ENCODE peak calls at places on chromosomes 2 and 18, in six cellular contexts. D is cardiac muscle cell, G is neural progenitor cell, N is aorta, A is GM23248, W is heart right ventricle. C is an unnamed sample.
A peak's percentile ranks its signal among the peaks of the same experiment; 100 is the strongest.

GRCh38 chr2:221431477-221431876 is 140.6 kb downstream of the EPHA4 start:
- DNase-seq in D (no peak), G (no peak), N (no peak), A (no peak), W (no peak), C (no peak)

GRCh38 chr2:12719400-12720104 is 2.8 kb downstream of the TRIB2 start:
- DNase-seq in D (no peak), G (peak; percentile 7), N (no peak), A (peak; percentile 87), W (no peak), C (no peak)

GRCh38 chr2:113962692-113963480 is 73.0 kb downstream of the ACTR3 start:
- DNase-seq in D (no peak), G (no peak), N (no peak), A (peak; percentile 72), W (no peak), C (no peak)

GRCh38 chr18:49944681-49945080 is 131.3 kb upstream of the ACAA2 start:
- DNase-seq in D (no peak), G (no peak), N (no peak), A (peak; percentile 12), W (no peak), C (no peak)

GRCh38 chr2:130819226-130819914 is 17.3 kb upstream of the ARHGEF4 start:
- DNase-seq in D (no peak), G (peak; percentile 62), N (peak; percentile 71), A (no peak), W (no peak), C (no peak)

GRCh38 chr18:55504808-55505207 is 83.2 kb downstream of the TCF4 start:
- DNase-seq in D (no peak), G (no peak), N (no peak), A (no peak), W (no peak), C (no peak)

GRCh38 chr2:147441140-147441539 is 403.7 kb upstream of the ACVR2A start:
- DNase-seq in D (no peak), G (no peak), N (no peak), A (no peak), W (no peak), C (no peak)

GRCh38 chr2:144456680-144457079 is 63.2 kb downstream of the ZEB2 start:
- DNase-seq in D (peak; percentile 63), G (no peak), N (no peak), A (peak; percentile 99), W (peak; percentile 15), C (peak; percentile 32)

GRCh38 chr2:61235716-61236115 is 73.7 kb downstream of the C2orf74 start:
- DNase-seq in D (no peak), G (no peak), N (no peak), A (no peak), W (no peak), C (no peak)

GRCh38 chr18:24683965-24684364 is 223.5 kb downstream of the HRH4 start:
- DNase-seq in D (no peak), G (no peak), N (no peak), A (peak; percentile 23), W (no peak), C (no peak)

GRCh38 chr2:60347781-60348180 is 205.7 kb downstream of the BCL11A start:
- DNase-seq in D (no peak), G (no peak), N (no peak), A (no peak), W (no peak), C (no peak)

GRCh38 chr2:177501186-177501585 is 108.6 kb downstream of the AGPS start:
- DNase-seq in D (no peak), G (no peak), N (no peak), A (peak; percentile 10), W (no peak), C (no peak)

GRCh38 chr2:179569834-179570233 is 291.6 kb downstream of the ZNF385B start:
- DNase-seq in D (no peak), G (no peak), N (no peak), A (peak; percentile 78), W (no peak), C (peak; percentile 43)

GRCh38 chr18:36153771-36154170 is 24.1 kb downstream of the ELP2 start:
- DNase-seq in D (no peak), G (no peak), N (no peak), A (peak; percentile 7), W (no peak), C (no peak)

GRCh38 chr2:192534076-192534475 is 339.3 kb upstream of the TMEFF2 start:
- DNase-seq in D (no peak), G (no peak), N (no peak), A (no peak), W (no peak), C (no peak)

GRCh38 chr18:46264255-46264654 is 160.1 kb downstream of the HAUS1 start:
- DNase-seq in D (no peak), G (peak; percentile 43), N (no peak), A (peak; percentile 41), W (no peak), C (no peak)

GRCh38 chr2:212770240-212770639 is 231.6 kb upstream of the ERBB4 start:
- DNase-seq in D (no peak), G (no peak), N (no peak), A (peak; percentile 2), W (no peak), C (no peak)

GRCh38 chr2:7060602-7061435 is 143.6 kb downstream of the RNF144A start:
- DNase-seq in D (no peak), G (no peak), N (no peak), A (no peak), W (no peak), C (no peak)

GRCh38 chr2:206231669-206232286 is 42.7 kb upstream of the ZDBF2 start:
- DNase-seq in D (no peak), G (no peak), N (no peak), A (no peak), W (no peak), C (no peak)

GRCh38 chr2:224040753-224041152 is 1.7 kb upstream of the SERPINE2 start:
- DNase-seq in D (no peak), G (no peak), N (no peak), A (no peak), W (no peak), C (no peak)

GRCh38 chr18:68972176-68972575 is 174.3 kb downstream of the CCDC102B start:
- DNase-seq in D (no peak), G (no peak), N (no peak), A (no peak), W (no peak), C (no peak)

GRCh38 chr2:32986480-32986879 is 39.7 kb downstream of the LTBP1 start:
- DNase-seq in D (no peak), G (no peak), N (no peak), A (no peak), W (no peak), C (no peak)

GRCh38 chr2:97931851-97932211 is 63.9 kb downstream of the TMEM131 start:
- DNase-seq in D (no peak), G (no peak), N (no peak), A (no peak), W (no peak), C (no peak)
- H3K4me1 ChIP-seq in D (peaks cover 55% of the 10 kb centered on the region), G (peaks cover 18% of the 10 kb centered on the region), N (peaks cover 6% of the 10 kb centered on the region), A (peaks cover 28% of the 10 kb centered on the region), W (peaks cover 85% of the 10 kb centered on the region), C (peaks cover 7% of the 10 kb centered on the region)

DNA sequence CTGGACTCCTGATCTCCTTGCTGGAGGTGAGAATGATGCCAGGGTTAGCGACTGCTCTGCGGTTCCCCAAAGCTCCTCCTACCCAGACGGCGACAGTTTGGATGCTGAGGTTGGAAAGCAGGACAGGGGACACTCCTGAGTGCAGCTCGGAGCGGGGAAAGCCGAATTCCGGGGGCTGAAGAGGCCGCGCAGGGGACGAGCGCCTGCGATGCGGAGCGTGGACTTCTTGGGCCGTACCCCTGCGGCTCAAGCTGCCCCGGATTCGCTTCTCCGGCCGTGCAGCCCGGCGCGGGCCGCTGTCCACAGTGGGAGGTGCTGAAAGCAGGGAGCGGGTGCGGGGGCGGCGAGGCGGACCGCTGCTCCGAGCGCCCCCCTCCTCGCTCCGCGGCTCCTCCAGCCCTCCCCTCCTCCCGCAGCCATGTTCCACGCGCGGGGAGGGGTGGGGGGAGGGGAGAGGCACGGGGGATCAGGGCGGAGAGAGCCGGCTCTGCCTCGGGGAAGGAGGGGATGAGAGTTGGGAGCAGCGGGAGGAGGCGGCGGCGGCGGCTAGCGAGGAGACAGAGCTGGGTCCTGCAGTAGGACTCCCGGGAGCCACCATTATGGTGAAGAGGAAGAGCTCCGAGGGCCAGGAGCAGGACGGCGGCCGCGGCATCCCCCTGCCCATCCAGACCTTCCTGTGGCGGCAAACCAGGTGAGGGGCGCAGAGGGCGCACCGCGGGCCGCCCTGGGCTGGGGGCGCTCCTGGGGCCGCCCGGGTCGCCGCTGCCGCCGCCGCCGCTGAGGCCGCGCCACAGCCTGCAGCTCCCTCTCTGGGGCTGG is at the start of gene UNC80:
- DNase-seq in D (peak; percentile 92), G (peak; percentile 94), N (peak; percentile 89), A (peak; percentile 79), W (peak; percentile 64), C (peak; percentile 58)
- H3K4me3 ChIP-seq in D (peak within 1 kb of the TSS; percentile 57), G (peak within 1 kb of the TSS; percentile 78), N (peak within 1 kb of the TSS; percentile 21), A (peak within 1 kb of the TSS; percentile 64), W (peak within 1 kb of the TSS; percentile 38), C (peak within 1 kb of the TSS; percentile 43)

DNA sequence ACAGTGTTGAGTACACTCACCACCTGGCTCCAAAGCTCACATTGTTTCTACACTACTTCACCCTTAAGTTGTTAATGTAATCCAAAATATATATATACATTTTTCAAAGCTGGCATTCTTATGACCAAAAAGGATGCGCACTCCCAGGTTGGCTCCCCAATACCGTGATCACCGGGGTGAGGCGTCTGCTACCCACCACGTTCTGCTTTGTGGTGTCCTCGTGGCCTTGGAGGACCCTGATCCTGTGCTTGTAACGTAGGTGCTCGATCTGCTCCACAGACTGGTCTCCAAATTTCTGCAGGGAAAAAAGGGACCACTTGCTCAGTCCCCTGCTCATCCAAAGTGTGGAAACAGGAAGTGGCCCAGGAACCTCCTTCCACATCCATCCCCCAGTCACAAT is 25.8 kb downstream of the RPL31 start:
- DNase-seq in D (no peak), G (no peak), N (no peak), A (no peak), W (no peak), C (no peak)
- H3K9me3 ChIP-seq in D (no peaks in the 10 kb centered on the region), G (no peaks in the 10 kb centered on the region), N (no peaks in the 10 kb centered on the region), A (no peaks in the 10 kb centered on the region), W (no peaks in the 10 kb centered on the region), C (no peaks in the 10 kb centered on the region)

GRCh38 chr2:43020990-43021677 is 205.3 kb downstream of the ZFP36L2 start:
- DNase-seq in D (no peak), G (no peak), N (no peak), A (no peak), W (no peak), C (no peak)
- H3K4me1 ChIP-seq in D (no peaks in the 10 kb centered on the region), G (peaks cover 9% of the 10 kb centered on the region), N (no peaks in the 10 kb centered on the region), A (peaks cover 10% of the 10 kb centered on the region), W (peaks cover 36% of the 10 kb centered on the region), C (peaks cover 8% of the 10 kb centered on the region)

DNA sequence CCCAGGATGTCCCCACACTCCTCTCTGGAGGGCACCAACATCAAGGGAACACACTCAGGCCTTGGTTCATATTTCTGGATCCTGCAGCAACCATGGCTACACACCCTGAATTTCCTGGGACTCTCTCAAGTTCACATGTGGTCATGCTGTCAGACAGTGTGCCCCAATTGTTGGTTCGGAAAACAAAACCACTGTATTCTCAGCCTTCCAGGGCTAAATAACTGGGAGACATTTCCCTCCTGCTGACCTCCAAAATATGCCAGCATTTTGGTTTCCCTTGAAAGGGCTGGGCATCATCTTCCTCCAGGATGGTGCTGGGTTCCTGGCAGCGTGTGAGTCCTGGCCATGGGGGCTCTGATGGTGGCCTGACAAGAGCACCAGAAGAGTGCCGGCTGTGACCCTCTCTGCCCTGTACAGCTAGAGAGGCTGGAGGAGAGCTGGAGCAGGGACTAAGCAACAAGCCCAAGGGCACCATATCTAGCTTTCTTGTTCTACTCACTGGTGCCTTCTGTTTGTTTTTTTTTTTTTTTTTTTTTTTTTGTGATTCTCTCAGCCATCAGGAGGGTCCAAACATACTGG is 37.5 kb upstream of the WIPF1 start:
- DNase-seq in D (no peak), G (no peak), N (no peak), A (peak; percentile 26), W (no peak), C (no peak)
- H3K4me3 ChIP-seq in D (no peak overlapping the region), G (no peak overlapping the region), N (no peak overlapping the region), A (no peak overlapping the region), W (no peak overlapping the region), C (no peak overlapping the region)

GRCh38 chr18:6362559-6363129 is 52.1 kb downstream of the L3MBTL4 start:
- DNase-seq in D (no peak), G (no peak), N (no peak), A (no peak), W (no peak), C (no peak)
- H3K9me3 ChIP-seq in D (no peaks in the 10 kb centered on the region), G (no peaks in the 10 kb centered on the region), N (no peaks in the 10 kb centered on the region), A (no peaks in the 10 kb centered on the region), W (no peaks in the 10 kb centered on the region), C (no peaks in the 10 kb centered on the region)